ENCODE peak calls at places on chromosome 15, in six cellular contexts. A is stomach, J is tibial nerve, I is suprapubic skin, E is body of pancreas, T is cardiac muscle cell. K is an unnamed sample.

GRCh38 chr15:87129916-87130315 is 1050.2 kb downstream of the AGBL1 start:
- DNase-seq in A (no peak), I (no peak), E (no peak), J (no peak), T (no peak), K (no peak)

GRCh38 chr15:71228403-71228802 is 113.1 kb downstream of the THSD4 start:
- DNase-seq in E (no peak), A (no peak), I (no peak), T (peak; percentile 27), J (no peak), K (no peak)

GRCh38 chr15:58981808-58982475 is 5.5 kb upstream of the RNF111 start:
- DNase-seq in T (no peak), I (no peak), E (no peak), A (no peak), J (no peak), K (no peak)

GRCh38 chr15:50774450-50774849 is 8.9 kb upstream of the SPPL2A start:
- DNase-seq in J (no peak), E (no peak), I (no peak), T (no peak), A (no peak), K (no peak)

GRCh38 chr15:87734571-87735373 is 521.8 kb downstream of the NTRK3 start:
- DNase-seq in I (no peak), J (no peak), A (no peak), E (no peak), T (no peak), K (no peak)

GRCh38 chr15:35437157-35437556 is 108.8 kb downstream of the DPH6 start:
- DNase-seq in T (no peak), J (no peak), A (no peak), E (no peak), I (no peak), K (no peak)

GRCh38 chr15:78193731-78194567 is 40.4 kb downstream of the ACSBG1 start:
- DNase-seq in E (no peak), I (peak; percentile 64), J (no peak), T (no peak), A (peak; percentile 17), K (no peak)

GRCh38 chr15:58678683-58679082 is 70.8 kb downstream of the ADAM10 start:
- DNase-seq in E (no peak), J (no peak), I (no peak), T (no peak), A (no peak), K (no peak)

GRCh38 chr15:81113204-81113657 is 20.8 kb upstream of the CFAP161 start:
- DNase-seq in T (no peak), A (no peak), E (peak; percentile 16), J (no peak), I (no peak), K (no peak)

GRCh38 chr15:28880680-28881079 is 5.1 kb upstream of the APBA2 start:
- DNase-seq in A (no peak), I (peak; percentile 59), J (no peak), E (no peak), T (no peak), K (no peak)

GRCh38 chr15:65067645-65068416 is at the start of gene RASL12:
- DNase-seq in I (no peak), J (no peak), E (no peak), T (peak; percentile 47), A (no peak), K (peak; percentile 85)

GRCh38 chr15:100764778-100765457 is 114.7 kb upstream of the ALDH1A3 start:
- DNase-seq in T (no peak), E (no peak), I (no peak), J (no peak), A (no peak), K (no peak)

GRCh38 chr15:76139368-76140068 is 79.7 kb downstream of the TMEM266 start:
- DNase-seq in A (peak; percentile 83), J (peak; percentile 67), T (peak; percentile 83), I (peak; percentile 89), E (peak; percentile 89), K (peak; percentile 62)

GRCh38 chr15:87816811-87817210 is 439.7 kb downstream of the NTRK3 start:
- DNase-seq in J (no peak), I (no peak), T (no peak), A (no peak), E (no peak), K (no peak)

GRCh38 chr15:64706011-64706911 is 69.1 kb downstream of the RBPMS2 start:
- DNase-seq in T (no peak), E (no peak), I (no peak), J (no peak), A (no peak), K (no peak)

GRCh38 chr15:35784745-35785144 is 238.8 kb upstream of the DPH6 start:
- DNase-seq in J (no peak), A (no peak), I (no peak), E (peak; percentile 17), T (peak; percentile 7), K (no peak)

GRCh38 chr15:31471731-31472430 is 145.2 kb downstream of the KLF13 start:
- DNase-seq in T (no peak), J (no peak), E (no peak), A (no peak), I (peak; percentile 16), K (no peak)

GRCh38 chr15:80580107-80580506 is 115.0 kb upstream of the ABHD17C start:
- DNase-seq in T (no peak), J (no peak), A (no peak), E (no peak), I (no peak), K (no peak)

GRCh38 chr15:29097168-29097567 is 172.5 kb downstream of the NSMCE3 start:
- DNase-seq in A (no peak), E (no peak), T (no peak), J (no peak), I (no peak), K (no peak)

DNA sequence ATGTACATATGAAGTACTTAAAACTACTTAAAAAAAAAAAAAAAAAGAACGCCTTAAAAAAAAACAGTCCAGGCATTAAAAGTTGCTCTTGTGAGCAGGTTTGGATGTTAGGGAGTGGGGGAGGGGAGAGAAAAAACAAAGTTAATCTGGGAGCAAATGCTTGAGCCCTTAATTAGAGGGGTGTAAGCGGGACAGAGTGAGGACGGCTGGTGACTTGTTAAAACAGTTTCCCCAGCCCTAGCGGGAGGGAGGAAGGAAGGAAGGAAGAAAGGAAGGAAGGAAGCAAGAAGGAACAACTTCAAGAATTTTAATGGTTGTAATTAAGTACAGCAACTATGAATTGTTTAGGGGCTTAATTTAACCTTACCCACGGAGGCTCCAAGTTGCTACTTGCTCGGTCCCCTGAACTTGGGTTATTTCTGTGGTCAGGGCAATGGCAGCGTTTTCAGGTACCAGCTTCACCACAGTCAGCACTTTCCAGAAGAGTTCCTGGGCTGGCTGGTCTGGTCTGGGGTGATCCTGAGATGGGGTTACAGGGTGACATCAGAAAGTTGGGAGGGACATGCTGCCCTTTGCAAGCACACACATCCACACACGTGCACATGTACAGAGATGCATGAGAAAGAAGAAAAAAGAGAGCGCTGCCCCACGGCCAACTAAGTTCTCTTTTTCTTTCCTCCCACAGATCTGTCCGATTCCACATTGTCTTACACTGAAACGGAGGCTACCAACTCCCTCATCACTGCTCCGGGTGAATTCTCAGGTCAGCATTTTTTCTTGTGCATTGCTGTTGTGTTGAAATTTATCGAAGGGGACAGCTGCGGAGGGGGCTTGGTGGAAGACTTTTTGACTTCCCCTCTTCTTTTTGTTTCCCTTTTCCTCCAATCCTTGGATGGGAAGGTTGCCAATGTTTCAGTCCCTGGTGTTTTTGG is 14.0 kb downstream of the SMAD6 start:
- DNase-seq in I (no peak), E (no peak), J (no peak), T (no peak), A (no peak), K (peak; percentile 42)
- H3K4me1 ChIP-seq in I (peaks cover 35% of the 10 kb centered on the region), E (peaks cover 18% of the 10 kb centered on the region), J (peaks cover 20% of the 10 kb centered on the region), T (peaks cover 72% of the 10 kb centered on the region), A (peaks cover 35% of the 10 kb centered on the region), K (peaks cover 45% of the 10 kb centered on the region)

DNA sequence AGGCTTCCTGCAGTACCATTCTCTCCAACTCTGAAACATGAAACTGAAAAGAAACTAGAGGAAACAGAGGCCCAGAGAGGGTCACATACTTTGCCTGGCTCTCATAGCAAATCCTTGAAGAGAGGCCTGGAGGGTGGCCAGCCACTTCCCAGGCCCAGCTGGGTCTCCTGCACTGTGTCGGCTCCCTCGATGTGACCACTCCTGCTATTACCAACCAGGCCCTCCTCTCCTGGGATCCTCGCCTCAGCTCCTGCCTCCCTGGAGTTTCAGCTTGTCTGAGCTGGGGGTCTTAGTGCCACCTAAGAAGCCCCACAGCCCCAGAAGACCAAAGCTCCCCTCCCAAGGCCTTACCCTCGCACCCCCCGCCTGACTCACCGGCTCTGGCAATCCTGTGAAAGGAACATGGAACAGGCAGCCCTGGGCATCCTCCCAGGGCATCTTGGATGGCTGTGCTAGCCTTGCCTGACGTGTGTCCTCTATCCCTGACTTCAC is 4.6 kb downstream of the LOXL1 start:
- DNase-seq in A (no peak), I (no peak), T (no peak), J (no peak), E (no peak), K (peak; percentile 81)
- H3K4me1 ChIP-seq in A (peaks cover 53% of the 10 kb centered on the region), I (peaks cover 71% of the 10 kb centered on the region), T (peaks cover 34% of the 10 kb centered on the region), J (peaks cover 13% of the 10 kb centered on the region), E (peaks cover 52% of the 10 kb centered on the region), K (peaks cover 10% of the 10 kb centered on the region)

DNA sequence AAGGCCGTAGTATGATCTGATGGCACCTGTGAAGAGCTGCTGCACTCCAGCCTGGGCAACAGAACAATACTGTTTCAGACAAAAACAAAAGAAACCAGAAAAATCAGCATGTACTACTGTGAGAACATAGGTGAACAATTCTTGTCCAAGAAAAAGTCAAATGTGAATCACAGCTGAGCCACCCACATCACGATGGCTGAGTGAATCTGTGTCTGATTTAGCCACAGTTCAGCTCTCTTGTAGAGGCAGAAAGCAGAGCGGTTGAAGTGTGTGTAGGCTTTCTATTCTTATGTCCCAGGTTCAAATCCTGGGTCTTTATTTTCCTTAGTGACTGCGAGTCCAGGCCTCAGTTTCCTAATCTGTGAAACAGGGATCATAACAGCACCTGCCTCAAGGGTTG is 4.4 kb upstream of the FURIN start:
- DNase-seq in J (no peak), T (no peak), E (no peak), A (no peak), I (no peak), K (no peak)
- H3K4me1 ChIP-seq in J (peaks cover 3% of the 10 kb centered on the region), T (peaks cover 17% of the 10 kb centered on the region), E (peaks cover 62% of the 10 kb centered on the region), A (peaks cover 5% of the 10 kb centered on the region), I (peaks cover 42% of the 10 kb centered on the region), K (peaks cover 6% of the 10 kb centered on the region)

GRCh38 chr15:73352082-73352481 is 16.7 kb downstream of the HCN4 start:
- DNase-seq in I (no peak), A (no peak), J (no peak), T (no peak), E (no peak), K (no peak)

GRCh38 chr15:73345658-73346057 is 23.1 kb downstream of the HCN4 start:
- DNase-seq in T (no peak), I (no peak), A (no peak), E (no peak), J (no peak), K (peak; percentile 43)

GRCh38 chr15:73346735-73347312 is 21.9 kb downstream of the HCN4 start:
- DNase-seq in A (peak; percentile 74), J (no peak), I (no peak), E (peak; percentile 84), T (peak; percentile 92), K (peak; percentile 82)

GRCh38 chr15:73353734-73354133 is 15.0 kb downstream of the HCN4 start:
- DNase-seq in J (no peak), E (no peak), I (no peak), A (no peak), T (no peak), K (no peak)

GRCh38 chr15:73349191-73349590 is 19.6 kb downstream of the HCN4 start:
- DNase-seq in I (no peak), T (no peak), J (no peak), A (no peak), E (no peak), K (no peak)
- H3K4me1 ChIP-seq in I (no peaks in the 10 kb centered on the region), T (peaks cover 60% of the 10 kb centered on the region), J (no peaks in the 10 kb centered on the region), A (no peaks in the 10 kb centered on the region), E (no peaks in the 10 kb centered on the region), K (peaks cover 9% of the 10 kb centered on the region)